ENCODE peak calls at places on chromosomes 4 and X, in six cellular contexts. Z, I, V, E, J and Y are unnamed samples. For H3K79me2, the result is how much of the 10 kb centered on the place peaks cover.

GRCh38 chrX:66074920-66075879 is 35.3 kb upstream of the VSIG4 start:
- DNase-seq in J (no peak), E (no peak), Z (no peak), V (no peak), I (no peak), Y (no peak)

GRCh38 chr4:141099326-141099725 is 33.9 kb downstream of the RNF150 start:
- DNase-seq in E (no peak), Z (no peak), J (no peak), I (no peak), V (no peak), Y (no peak)

GRCh38 chrX:134006484-134007161 is 21.2 kb upstream of the GPC3 start:
- DNase-seq in V (no peak), J (no peak), Z (no peak), E (no peak), I (no peak), Y (no peak)

GRCh38 chr4:6076391-6076790 is 58.2 kb upstream of the C4orf50 start:
- DNase-seq in E (peak), I (no peak), V (no peak), Z (no peak), J (no peak), Y (peak)

GRCh38 chrX:130716822-130717405 is 186.1 kb downstream of the ENOX2 start:
- DNase-seq in E (no peak), Z (no peak), I (no peak), J (no peak), V (no peak), Y (no peak)

GRCh38 chrX:49627030-49627777 is 28.4 kb downstream of the GAGE1 start:
- DNase-seq in J (no peak), V (peak), I (peak), Z (no peak), E (peak), Y (peak)

GRCh38 chrX:119417842-119418241 is 18.7 kb downstream of the SLC25A43 start:
- DNase-seq in J (no peak), V (no peak), I (no peak), Z (no peak), E (no peak), Y (peak)

GRCh38 chr4:88101165-88101564 is 57.3 kb downstream of the ABCG2 start:
- DNase-seq in I (no peak), Z (no peak), J (no peak), E (no peak), V (no peak), Y (no peak)

GRCh38 chr4:5572114-5572513 is 136.2 kb downstream of the EVC2 start:
- DNase-seq in I (no peak), V (no peak), J (no peak), E (no peak), Z (no peak), Y (no peak)

GRCh38 chr4:21476753-21477152 is 471.8 kb downstream of the KCNIP4 start:
- DNase-seq in I (no peak), E (peak), V (peak), J (peak), Z (no peak), Y (no peak)

GRCh38 chr4:150268444-150268843 is 190.2 kb downstream of the DCLK2 start:
- DNase-seq in I (no peak), Z (no peak), V (no peak), E (no peak), J (peak), Y (no peak)

GRCh38 chrX:136767104-136767941 is 13.4 kb downstream of the ARHGEF6 start:
- DNase-seq in Z (no peak), E (peak), J (peak), I (no peak), V (peak), Y (peak)

GRCh38 chr4:148542922-148543623 is 100.9 kb upstream of the NR3C2 start:
- DNase-seq in I (no peak), V (no peak), E (no peak), J (peak), Z (no peak), Y (no peak)

GRCh38 chr4:5839751-5840674 is 52.9 kb downstream of the CRMP1 start:
- DNase-seq in I (no peak), V (no peak), E (no peak), Z (no peak), J (no peak), Y (no peak)

GRCh38 chrX:9942086-9942485 is 25.1 kb upstream of the CLDN34 start:
- DNase-seq in V (no peak), I (no peak), J (peak), Z (no peak), E (no peak), Y (no peak)

GRCh38 chrX:3518870-3519269 is 172.4 kb upstream of the MXRA5 start:
- DNase-seq in J (no peak), E (no peak), V (peak), Z (peak), I (peak), Y (no peak)

GRCh38 chr4:142353149-142353738 is 492.9 kb downstream of the INPP4B start:
- DNase-seq in Z (peak), J (peak), V (no peak), I (peak), E (peak), Y (peak)

GRCh38 chr4:1836650-1837049 is 19.3 kb downstream of the LETM1 start:
- DNase-seq in I (no peak), V (no peak), Z (no peak), J (no peak), E (no peak), Y (no peak)

GRCh38 chrX:83508006-83508405 is at the start of gene POU3F4:
- DNase-seq in V (peak), I (no peak), J (no peak), E (peak), Z (no peak), Y (no peak)

GRCh38 chr4:73211968-73212367 is 46.6 kb downstream of the ANKRD17 start:
- DNase-seq in V (no peak), I (no peak), J (no peak), Z (no peak), E (no peak), Y (no peak)
- H3K79me2 ChIP-seq in V (under half), I (half or more), J (half or more), Z (half or more), E (half or more), Y (half or more)

GRCh38 chr4:86497131-86497530 is 97.0 kb upstream of the PTPN13 start:
- DNase-seq in J (no peak), E (no peak), Z (no peak), V (no peak), I (no peak), Y (no peak)
- H2AFZ ChIP-seq in J (peak), E (no peak), Z (no peak), V (no peak), I (no peak), Y (no peak)

GRCh38 chr4:56971383-56971782 is 6.0 kb downstream of the NOA1 start:
- DNase-seq in J (no peak), Z (no peak), E (no peak), I (no peak), V (no peak), Y (no peak)
- H3K79me2 ChIP-seq in J (under half), Z (under half), E (under half), I (half or more), V (under half), Y (half or more)

GRCh38 chr4:80069108-80069836 is 3.8 kb downstream of the ANTXR2 start:
- DNase-seq in J (no peak), V (no peak), E (no peak), I (no peak), Z (no peak), Y (no peak)

GRCh38 chr4:80072607-80073361 is at the start of gene ANTXR2:
- DNase-seq in J (peak), V (peak), Z (peak), I (peak), E (peak), Y (no peak)

GRCh38 chr4:80071643-80072606 is 1.1 kb downstream of the ANTXR2 start:
- DNase-seq in V (peak), Z (no peak), J (no peak), I (no peak), E (peak), Y (no peak)

GRCh38 chr4:80069837-80070788 is 2.9 kb downstream of the ANTXR2 start:
- DNase-seq in E (no peak), J (peak), I (peak), Z (peak), V (no peak), Y (no peak)

GRCh38 chr4:80070880-80071620 is 2.0 kb downstream of the ANTXR2 start:
- DNase-seq in I (no peak), V (no peak), Z (no peak), J (peak), E (no peak), Y (no peak)
- H2AFZ ChIP-seq in I (no peak), V (no peak), Z (no peak), J (no peak), E (no peak), Y (no peak)

DNA sequence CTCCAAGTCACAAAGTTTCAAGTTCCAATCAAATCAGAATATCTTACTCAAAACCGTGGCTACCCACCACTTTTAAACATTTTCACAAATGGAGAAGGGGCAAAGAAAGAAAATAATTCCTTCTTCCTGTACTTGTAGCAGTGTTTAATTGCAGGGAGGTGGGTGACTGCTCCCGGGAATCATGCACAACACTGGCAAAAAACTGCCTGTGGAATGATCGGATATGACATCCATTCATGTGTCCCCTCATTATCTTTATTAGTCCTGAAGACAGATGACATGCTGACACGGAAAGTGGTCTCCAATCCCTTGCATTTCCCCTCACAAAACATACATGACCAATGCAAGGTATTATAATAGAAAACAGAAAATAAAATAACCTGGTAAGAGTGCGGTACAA is 2.0 kb downstream of the TSPAN5 start:
- DNase-seq in I (no peak), J (no peak), E (no peak), Z (no peak), V (no peak), Y (no peak)
- H3K79me2 ChIP-seq in I (half or more), J (half or more), E (half or more), Z (half or more), V (under half), Y (under half)

GRCh38 chr4:81988178-81988577 is 385.6 kb downstream of the HNRNPD start:
- DNase-seq in E (no peak), V (no peak), J (no peak), I (no peak), Z (no peak), Y (no peak)

GRCh38 chr4:81981218-81981617 is 392.6 kb downstream of the HNRNPD start:
- DNase-seq in J (no peak), V (no peak), I (no peak), Z (no peak), E (no peak), Y (no peak)

GRCh38 chr4:81982846-81983540 is 390.8 kb downstream of the HNRNPD start:
- DNase-seq in Z (no peak), I (no peak), J (no peak), E (no peak), V (no peak), Y (no peak)

DNA sequence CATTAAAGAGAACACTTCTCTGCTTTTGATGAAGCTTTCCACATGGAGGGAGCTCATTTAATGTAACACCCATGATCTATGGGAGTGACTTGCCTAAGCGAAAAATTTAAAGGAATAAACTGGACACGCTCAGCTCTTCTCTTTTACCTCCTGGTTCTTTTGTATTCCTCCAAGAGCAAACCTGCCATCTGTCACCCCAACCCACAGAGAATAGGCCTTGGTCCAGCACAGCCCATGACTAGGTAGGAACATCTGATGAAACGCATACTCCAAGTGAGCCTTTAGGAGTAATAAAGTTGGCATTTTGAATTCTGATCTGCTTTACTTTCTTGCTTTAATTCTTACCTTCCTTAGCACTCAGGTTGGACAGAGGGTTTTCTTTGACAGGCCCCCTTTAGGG is 389.0 kb downstream of the HNRNPD start:
- DNase-seq in I (no peak), Z (no peak), V (no peak), J (no peak), E (no peak), Y (no peak)
- H2AFZ ChIP-seq in I (no peak), Z (no peak), V (no peak), J (no peak), E (no peak), Y (no peak)

DNA sequence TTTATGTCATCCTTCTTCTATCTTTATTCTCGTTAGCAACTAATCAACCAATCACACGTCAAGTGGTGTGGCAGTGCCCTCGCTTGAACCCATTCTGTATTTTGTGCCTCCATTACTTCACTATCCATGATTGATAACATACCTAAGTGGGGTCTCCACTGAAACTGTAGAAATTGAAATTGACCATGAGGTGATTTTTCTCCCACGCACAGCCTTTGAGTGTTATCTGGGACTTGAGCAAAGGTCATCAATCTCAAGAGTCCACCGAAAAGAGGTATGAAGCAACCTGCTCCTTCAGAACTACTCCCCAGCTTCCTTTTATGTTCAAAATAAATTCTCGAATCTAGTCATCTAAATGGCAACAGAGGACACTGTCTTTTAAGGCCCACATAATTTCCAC is 111.1 kb downstream of the SCD5 start:
- DNase-seq in J (no peak), I (no peak), Z (no peak), E (no peak), V (no peak), Y (no peak)
- H3K79me2 ChIP-seq in J (under half), I (under half), Z (under half), E (under half), V (under half), Y (under half)

GRCh38 chr4:76665721-76666120 is 230.7 kb downstream of the SHROOM3 start:
- DNase-seq in J (no peak), E (no peak), V (no peak), Z (no peak), I (no peak), Y (no peak)

GRCh38 chr4:76663794-76664193 is 228.8 kb downstream of the SHROOM3 start:
- DNase-seq in E (no peak), Z (no peak), I (no peak), J (no peak), V (no peak), Y (no peak)

GRCh38 chr4:76665139-76665538 is 230.1 kb downstream of the SHROOM3 start:
- DNase-seq in Z (peak), J (no peak), I (peak), V (no peak), E (no peak), Y (no peak)

GRCh38 chr4:76670631-76671030 is 227.3 kb downstream of the SOWAHB start:
- DNase-seq in V (no peak), J (no peak), E (no peak), Z (no peak), I (no peak), Y (no peak)

GRCh38 chr4:76666940-76667532 is 230.9 kb downstream of the SOWAHB start:
- DNase-seq in V (no peak), E (no peak), Z (no peak), I (no peak), J (no peak), Y (no peak)
- H2AFZ ChIP-seq in V (no peak), E (no peak), Z (no peak), I (peak), J (no peak), Y (no peak)

DNA sequence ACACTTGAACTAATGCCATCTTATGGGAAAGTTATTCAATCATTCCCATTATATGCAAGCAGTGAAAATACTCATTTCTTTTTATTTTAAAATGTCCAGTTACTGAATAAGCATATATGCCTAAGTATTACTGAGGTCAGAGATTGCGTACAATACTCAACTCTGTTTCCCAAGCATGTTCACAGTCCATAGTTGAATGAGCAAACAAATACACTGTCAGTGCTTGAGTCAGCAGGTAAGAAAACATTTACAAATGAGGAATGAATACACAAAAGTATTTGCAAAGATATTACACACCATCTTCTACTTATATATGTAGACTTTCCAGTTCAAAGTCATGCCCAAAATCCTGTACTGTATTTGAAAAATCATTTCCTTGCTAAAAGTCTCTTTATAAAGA is 74.1 kb downstream of the TSPAN5 start:
- DNase-seq in V (no peak), Z (peak), J (no peak), E (no peak), I (no peak), Y (no peak)
- H3K79me2 ChIP-seq in V (under half), Z (under half), J (under half), E (under half), I (half or more), Y (under half)

GRCh38 chr4:78611215-78611558 is 59.6 kb downstream of the ANXA3 start:
- DNase-seq in J (no peak), V (no peak), Z (no peak), I (no peak), E (no peak), Y (no peak)

GRCh38 chr4:78610546-78611214 is 59.1 kb downstream of the ANXA3 start:
- DNase-seq in I (no peak), J (peak), Z (no peak), V (no peak), E (no peak), Y (peak)

GRCh38 chr4:78609580-78609979 is 58.0 kb downstream of the ANXA3 start:
- DNase-seq in V (no peak), J (no peak), Z (no peak), E (no peak), I (no peak), Y (no peak)

GRCh38 chr4:78606530-78607095 is 55.0 kb downstream of the ANXA3 start:
- DNase-seq in I (no peak), Z (no peak), V (no peak), E (no peak), J (no peak), Y (no peak)

GRCh38 chr4:78608684-78609083 is 57.1 kb downstream of the ANXA3 start:
- DNase-seq in V (no peak), Z (no peak), E (no peak), J (no peak), I (no peak), Y (no peak)
- H2AFZ ChIP-seq in V (no peak), Z (no peak), E (no peak), J (no peak), I (no peak), Y (no peak)